ENCODE peak calls at places on chromosome 3, in five cellular contexts. E, W, V, Y and F are unnamed samples.

GRCh38 chr3:187368251-187368733 is at the start of gene RTP4:
- DNase-seq in E (no peak), W (no peak), V (peak), Y (peak), F (no peak)

GRCh38 chr3:141646760-141647561 is 91.1 kb upstream of the RNF7 start:
- DNase-seq in E (no peak), W (peak), V (no peak), Y (peak), F (no peak)

GRCh38 chr3:56557815-56558170 is 818 bp downstream of the CCDC66 start:
- DNase-seq in E (no peak), W (no peak), V (no peak), Y (no peak), F (no peak)

GRCh38 chr3:50192689-50193141 is 1.3 kb downstream of the GNAT1 start:
- DNase-seq in E (peak), W (peak), V (peak), Y (peak), F (no peak)

GRCh38 chr3:138687236-138687635 is 78.7 kb downstream of the FAIM start:
- DNase-seq in E (no peak), W (no peak), V (no peak), Y (peak), F (no peak)

GRCh38 chr3:186097663-186098451 is 11.0 kb downstream of the ETV5 start:
- DNase-seq in E (peak), W (peak), V (no peak), Y (peak), F (no peak)

GRCh38 chr3:38343797-38344594 is 2.6 kb upstream of the XYLB start:
- DNase-seq in E (no peak), W (no peak), V (no peak), Y (no peak), F (no peak)

GRCh38 chr3:138070006-138070405 is 45.4 kb downstream of the DZIP1L start:
- DNase-seq in E (no peak), W (no peak), V (no peak), Y (no peak), F (no peak)

GRCh38 chr3:53350652-53351051 is 3.3 kb upstream of the DCP1A start:
- DNase-seq in E (no peak), W (peak), V (no peak), Y (no peak), F (no peak)

GRCh38 chr3:194870394-194871110 is 184.9 kb downstream of the FAM43A start:
- DNase-seq in E (no peak), W (no peak), V (no peak), Y (no peak), F (no peak)

GRCh38 chr3:64936570-64936969 is 248.8 kb upstream of the ADAMTS9 start:
- DNase-seq in E (no peak), W (no peak), V (no peak), Y (no peak), F (no peak)

GRCh38 chr3:182710557-182711157 is 82.6 kb upstream of the ATP11B start:
- DNase-seq in E (no peak), W (peak), V (no peak), Y (peak), F (no peak)

GRCh38 chr3:30161370-30161769 is 445.0 kb upstream of the TGFBR2 start:
- DNase-seq in E (no peak), W (no peak), V (no peak), Y (peak), F (no peak)

GRCh38 chr3:52798978-52799476 is 4.4 kb downstream of the ITIH3 start:
- DNase-seq in E (no peak), W (no peak), V (no peak), Y (no peak), F (no peak)

GRCh38 chr3:66747251-66747650 is 246.4 kb upstream of the LRIG1 start:
- DNase-seq in E (no peak), W (no peak), V (no peak), Y (peak), F (no peak)

GRCh38 chr3:72448375-72448823 is 399.8 kb downstream of the SHQ1 start:
- DNase-seq in E (no peak), W (no peak), V (no peak), Y (no peak), F (no peak)

GRCh38 chr3:6526861-6527260 is 334.1 kb upstream of the GRM7 start:
- DNase-seq in E (no peak), W (no peak), V (no peak), Y (no peak), F (no peak)

GRCh38 chr3:123876858-123877257 is 7.3 kb downstream of the MYLK start:
- DNase-seq in E (no peak), W (peak), V (no peak), Y (no peak), F (no peak)

GRCh38 chr3:106560451-106560966 is 691.7 kb upstream of the CBLB start:
- DNase-seq in E (no peak), W (peak), V (no peak), Y (peak), F (no peak)